ENCODE peak calls at places on chromosome 10, in four cellular contexts. D, R, P and B are unnamed samples.
A peak's percentile ranks its signal among the peaks of the same experiment; 100 is the strongest.

GRCh38 chr10:72563327-72563932 is 62.4 kb downstream of the MICU1 start:
- DNase-seq in D (no peak), R (no peak), P (no peak), B (no peak)

GRCh38 chr10:81414038-81414437 is 461.0 kb upstream of the NRG3 start:
- DNase-seq in D (no peak), R (no peak), P (no peak), B (peak; percentile 2)

GRCh38 chr10:22620140-22620857 is 94.1 kb downstream of the PIP4K2A start:
- DNase-seq in D (peak; percentile 65), R (peak; percentile 76), P (peak; percentile 79), B (peak; percentile 99)

GRCh38 chr10:129520440-129521080 is 53.5 kb downstream of the MGMT start:
- DNase-seq in D (no peak), R (no peak), P (no peak), B (no peak)

GRCh38 chr10:61825001-61825400 is 76.5 kb upstream of the ARID5B start:
- DNase-seq in D (no peak), R (no peak), P (no peak), B (no peak)

GRCh38 chr10:4353059-4353655 is 472.9 kb upstream of the AKR1E2 start:
- DNase-seq in D (no peak), R (no peak), P (no peak), B (peak; percentile 51)

GRCh38 chr10:102796407-102797176 is 40.6 kb downstream of the CYP17A1 start:
- DNase-seq in D (no peak), R (peak; percentile 86), P (no peak), B (peak; percentile 82)

GRCh38 chr10:103548006-103548405 is 54.5 kb downstream of the NEURL1 start:
- DNase-seq in D (no peak), R (no peak), P (no peak), B (no peak)

GRCh38 chr10:96641396-96641795 is 54.6 kb upstream of the TM9SF3 start:
- DNase-seq in D (no peak), R (no peak), P (no peak), B (no peak)

GRCh38 chr10:132237396-132237795 is 50.6 kb downstream of the DPYSL4 start:
- DNase-seq in D (no peak), R (no peak), P (no peak), B (no peak)

GRCh38 chr10:95363303-95363912 is 72.6 kb upstream of the PDLIM1 start:
- DNase-seq in D (peak; percentile 23), R (no peak), P (no peak), B (peak; percentile 80)

GRCh38 chr10:81820418-81820817 is 54.6 kb upstream of the NRG3 start:
- DNase-seq in D (peak; percentile 5), R (no peak), P (no peak), B (no peak)

GRCh38 chr10:128892005-128892404 is 575.0 kb upstream of the MGMT start:
- DNase-seq in D (no peak), R (no peak), P (no peak), B (no peak)

GRCh38 chr10:50577681-50578350 is 45.9 kb downstream of the SGMS1 start:
- DNase-seq in D (no peak), R (no peak), P (no peak), B (peak; percentile 74)

GRCh38 chr10:116811691-116812090 is 37.6 kb upstream of the ENO4 start:
- DNase-seq in D (no peak), R (no peak), P (no peak), B (no peak)

GRCh38 chr10:30553625-30554442 is 75.7 kb downstream of the LYZL2 start:
- DNase-seq in D (no peak), R (peak; percentile 72), P (peak; percentile 20), B (peak; percentile 61)

GRCh38 chr10:45580781-45581496 is 91.6 kb downstream of the ZFAND4 start:
- DNase-seq in D (no peak), R (no peak), P (no peak), B (no peak)

GRCh38 chr10:84415539-84416244 is 87.3 kb downstream of the CCSER2 start:
- DNase-seq in D (no peak), R (no peak), P (no peak), B (no peak)

GRCh38 chr10:129541208-129541607 is 74.2 kb downstream of the MGMT start:
- DNase-seq in D (no peak), R (no peak), P (no peak), B (no peak)

GRCh38 chr10:79417731-79418130 is 27.7 kb downstream of the ZCCHC24 start:
- DNase-seq in D (no peak), R (no peak), P (no peak), B (no peak)